ENCODE peak calls at places on chromosome 20, in four cellular contexts. P is astrocyte, M is fibroblast of mammary gland, C is lower leg skin. Y is an unnamed sample.

GRCh38 chr20:53331151-53331973 is 262.3 kb downstream of the ZNF217 start:
- DNase-seq in P (peak), M (peak), C (peak), Y (no peak)

GRCh38 chr20:400451-401275 is 7.4 kb upstream of the RBCK1 start:
- DNase-seq in P (no peak), M (no peak), C (no peak), Y (no peak)

GRCh38 chr20:37672143-37672542 is 21.7 kb upstream of the CTNNBL1 start:
- DNase-seq in P (no peak), M (no peak), C (no peak), Y (no peak)

GRCh38 chr20:6765469-6766058 is 1.9 kb upstream of the BMP2 start:
- DNase-seq in P (peak), M (peak), C (no peak), Y (no peak)

GRCh38 chr20:39691151-39691862 is 729.2 kb downstream of the DHX35 start:
- DNase-seq in P (no peak), M (peak), C (no peak), Y (no peak)

GRCh38 chr20:63137851-63138415 is 78.0 kb downstream of the YTHDF1 start:
- DNase-seq in P (no peak), M (no peak), C (no peak), Y (no peak)

GRCh38 chr20:44176833-44177533 is 10.0 kb downstream of the JPH2 start:
- DNase-seq in P (no peak), M (no peak), C (no peak), Y (no peak)

GRCh38 chr20:63895886-63896135 is 885 bp downstream of the DNAJC5 start:
- DNase-seq in P (no peak), M (peak), C (no peak), Y (no peak)

GRCh38 chr20:21521596-21522478 is 8.0 kb upstream of the NKX2-2 start:
- DNase-seq in P (no peak), M (no peak), C (no peak), Y (no peak)

GRCh38 chr20:52809003-52809402 is 163.2 kb upstream of the TSHZ2 start:
- DNase-seq in P (no peak), M (no peak), C (no peak), Y (no peak)

GRCh38 chr20:2845607-2846006 is 5.1 kb downstream of the VPS16 start:
- DNase-seq in P (no peak), M (no peak), C (no peak), Y (no peak)

GRCh38 chr20:34579191-34579661 is 20.7 kb downstream of the MAP1LC3A start:
- DNase-seq in P (peak), M (peak), C (peak), Y (peak)

GRCh38 chr20:51065615-51066014 is 42.7 kb upstream of the KCNG1 start:
- DNase-seq in P (no peak), M (no peak), C (no peak), Y (no peak)

GRCh38 chr20:33124994-33125393 is 43.0 kb upstream of the BPIFA2 start:
- DNase-seq in P (no peak), M (no peak), C (no peak), Y (no peak)

GRCh38 chr20:753897-754635 is 14.2 kb downstream of the SLC52A3 start:
- DNase-seq in P (no peak), M (no peak), C (no peak), Y (no peak)

GRCh38 chr20:60820918-60821317 is 431.1 kb upstream of the CDH4 start:
- DNase-seq in P (no peak), M (no peak), C (no peak), Y (no peak)

GRCh38 chr20:653110-653589 is at the start of gene SRXN1:
- DNase-seq in P (peak), M (peak), C (peak), Y (peak)

GRCh38 chr20:63070771-63071540 is 64.2 kb upstream of the BHLHE23 start:
- DNase-seq in P (no peak), M (no peak), C (no peak), Y (peak)

GRCh38 chr20:48716086-48716485 is 111.7 kb downstream of the PREX1 start:
- DNase-seq in P (no peak), M (no peak), C (no peak), Y (no peak)

GRCh38 chr20:57895161-57895855 is 185.5 kb upstream of the PMEPA1 start:
- DNase-seq in P (no peak), M (no peak), C (no peak), Y (no peak)

GRCh38 chr20:36847710-36848040 is 28.3 kb upstream of the TLDC2 start:
- DNase-seq in P (no peak), M (peak), C (no peak), Y (no peak)

GRCh38 chr20:62219992-62220665 is at the start of gene HRH3:
- DNase-seq in P (no peak), M (no peak), C (no peak), Y (peak)

GRCh38 chr20:19129976-19130612 is 82.3 kb upstream of the SLC24A3 start:
- DNase-seq in P (no peak), M (no peak), C (no peak), Y (no peak)

DNA sequence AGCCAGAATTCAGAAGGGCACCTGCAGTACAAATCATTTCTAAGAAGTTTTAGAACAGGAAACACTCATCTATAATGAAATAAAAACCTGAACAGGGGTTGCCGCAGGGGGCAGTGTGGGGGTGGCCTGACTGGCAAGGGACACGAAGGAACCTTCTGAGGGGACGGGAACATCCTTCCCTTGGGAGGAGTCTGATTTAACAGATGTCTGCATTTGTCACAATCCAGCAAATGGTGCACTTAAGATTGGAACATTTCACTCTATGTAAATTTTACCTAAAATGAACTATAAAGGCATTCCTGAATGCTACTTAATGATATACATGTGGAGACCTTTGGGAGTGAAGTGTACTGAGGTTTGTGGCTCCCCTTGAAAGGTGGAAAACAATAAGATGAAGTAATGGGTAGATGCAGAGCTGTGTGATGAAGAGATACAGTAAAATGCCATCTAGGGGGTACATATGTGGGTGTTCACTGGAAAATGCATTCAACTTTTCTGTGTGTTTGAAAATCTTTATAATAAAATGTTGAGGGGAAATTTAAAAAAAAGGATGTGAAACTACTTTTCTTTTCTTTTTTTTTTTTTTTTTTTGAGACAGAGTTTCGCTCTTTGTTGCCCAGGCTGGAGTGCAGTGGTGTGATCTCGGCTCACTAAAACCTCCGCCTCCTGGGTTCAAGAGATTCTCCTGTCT is 89.5 kb downstream of the SNX5 start:
- DNase-seq in P (no peak), M (no peak), C (no peak), Y (no peak)
- TF ChIP-seq CTCF in P (no peak), M (peak), C (no peak), Y (peak)

GRCh38 chr20:22523499-22524392 is 60.6 kb downstream of the FOXA2 start:
- DNase-seq in P (no peak), M (no peak), C (no peak), Y (no peak)
- H3K4me3 ChIP-seq in P (no peak), M (no peak), C (no peak), Y (no peak)

DNA sequence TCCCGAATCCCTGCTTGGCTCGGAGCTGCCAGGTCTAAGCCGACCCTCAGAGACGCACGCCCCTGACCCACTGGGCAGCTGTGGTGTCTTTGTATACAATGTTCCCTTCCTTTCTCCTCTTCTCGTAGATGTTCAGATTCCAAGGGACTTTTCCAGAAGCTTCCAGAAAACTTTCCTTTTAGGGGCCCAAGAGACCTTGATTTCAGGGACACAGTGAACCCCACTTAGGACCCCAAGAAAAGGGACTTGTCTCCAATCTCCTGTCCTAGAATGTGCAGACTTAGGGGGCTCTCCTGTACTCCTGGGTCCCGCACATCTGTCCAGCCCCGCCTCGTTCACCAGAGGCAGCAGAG is 103.5 kb downstream of the EDN3 start:
- DNase-seq in P (no peak), M (no peak), C (no peak), Y (no peak)
- TF ChIP-seq CTCF in P (peak), M (no peak), C (no peak), Y (no peak)

GRCh38 chr20:56430957-56431356 is 18.9 kb downstream of the CASS4 start:
- DNase-seq in P (no peak), M (no peak), C (no peak), Y (no peak)
- H3K4me3 ChIP-seq in P (no peak), M (no peak), C (no peak), Y (no peak)

DNA sequence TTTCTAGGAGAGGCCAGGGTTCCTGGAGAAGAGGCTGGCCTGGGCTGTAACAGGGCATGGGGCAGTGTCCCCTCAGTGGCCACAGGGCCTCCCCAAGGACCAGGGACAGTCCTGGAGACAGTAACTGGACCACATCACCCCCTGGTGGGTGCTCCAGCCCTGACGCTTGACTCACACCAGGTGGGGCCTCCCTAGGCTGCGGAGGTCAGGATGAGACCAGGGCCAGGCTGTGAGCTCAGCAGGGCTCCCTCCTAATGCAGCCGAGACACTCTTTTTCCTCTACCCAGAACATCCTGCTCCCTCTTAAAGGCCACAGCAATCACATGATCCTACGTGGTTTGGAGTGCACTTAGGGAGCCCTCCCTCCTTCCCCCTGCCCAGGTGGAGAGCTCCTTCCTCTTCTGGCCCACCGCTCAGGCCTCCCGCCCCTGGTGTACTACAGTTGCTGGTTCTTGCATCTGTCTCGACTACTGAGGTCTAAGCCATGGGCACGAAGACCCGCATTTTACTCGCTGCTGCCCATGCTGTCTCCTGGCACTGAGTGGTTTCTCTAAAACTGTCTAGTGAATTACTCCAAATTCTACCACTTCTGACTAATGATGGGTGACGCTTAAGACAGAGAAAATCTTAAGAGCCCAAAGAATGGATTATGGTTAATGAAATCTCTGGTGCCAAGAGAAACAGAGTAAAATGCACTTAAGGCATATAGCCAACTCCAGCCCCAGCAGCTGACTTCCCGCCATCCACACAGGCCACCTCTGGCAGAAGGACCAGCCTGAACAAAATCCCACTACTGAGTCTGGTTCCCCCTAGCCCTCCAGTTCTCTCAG is 166.1 kb upstream of the CST7 start:
- DNase-seq in P (peak), M (no peak), C (no peak), Y (peak)
- TF ChIP-seq CTCF in P (no peak), M (no peak), C (no peak), Y (peak)

GRCh38 chr20:45366631-45367030 is 3.7 kb downstream of the SYS1 start:
- DNase-seq in P (no peak), M (no peak), C (no peak), Y (no peak)

GRCh38 chr20:45367126-45367525 is 4.2 kb downstream of the SYS1 start:
- DNase-seq in P (no peak), M (no peak), C (no peak), Y (no peak)

GRCh38 chr20:45370571-45371204 is 7.4 kb downstream of the TP53TG5 start:
- DNase-seq in P (no peak), M (no peak), C (no peak), Y (no peak)

GRCh38 chr20:45366192-45366591 is 3.2 kb downstream of the SYS1 start:
- DNase-seq in P (no peak), M (no peak), C (no peak), Y (no peak)

GRCh38 chr20:45368221-45368980 is 5.4 kb downstream of the SYS1 start:
- DNase-seq in P (no peak), M (no peak), C (no peak), Y (no peak)
- H3K4me3 ChIP-seq in P (no peak), M (no peak), C (no peak), Y (no peak)

GRCh38 chr20:50012282-50013263 is 29.8 kb downstream of the SNAI1 start:
- DNase-seq in P (no peak), M (no peak), C (no peak), Y (peak)
- TF ChIP-seq CTCF in P (no peak), M (no peak), C (no peak), Y (no peak)

GRCh38 chr20:41365785-41366545 is 653 bp downstream of the EMILIN3 start:
- DNase-seq in P (no peak), M (no peak), C (no peak), Y (no peak)
- H3K4me3 ChIP-seq in P (no peak), M (no peak), C (no peak), Y (peak)